ENCODE peak calls at places on chromosomes 11 and 22, in seven cellular contexts. Q is GM20000, Y is RWPE1, G is AG10803, P is endothelial cell, L is H9, F is right lobe of liver. K is an unnamed sample.

GRCh38 chr11:28086569-28086968 is 21.4 kb downstream of the KIF18A start:
- DNase-seq in Q (no peak), Y (peak), G (peak), P (no peak), L (no peak), F (no peak), K (no peak)

GRCh38 chr11:57278721-57279095 is 41.7 kb upstream of the APLNR start:
- DNase-seq in Q (no peak), Y (no peak), G (no peak), P (no peak), L (no peak), F (no peak), K (no peak)

GRCh38 chr22:39178206-39179111 is 26.0 kb upstream of the CBX7 start:
- DNase-seq in Q (no peak), Y (no peak), G (peak), P (no peak), L (no peak), F (no peak), K (no peak)

GRCh38 chr11:88310246-88310645 is 27.3 kb downstream of the CTSC start:
- DNase-seq in Q (no peak), Y (no peak), G (peak), P (no peak), L (no peak), F (no peak), K (no peak)

GRCh38 chr11:35305670-35306382 is 113.5 kb downstream of the SLC1A2 start:
- DNase-seq in Q (peak), Y (peak), G (peak), P (peak), L (peak), F (no peak), K (peak)

GRCh38 chr22:50399751-50400331 is 56.7 kb downstream of the PPP6R2 start:
- DNase-seq in Q (peak), Y (peak), G (peak), P (peak), L (peak), F (no peak), K (peak)

GRCh38 chr11:45815747-45816146 is 10.8 kb downstream of the SLC35C1 start:
- DNase-seq in Q (no peak), Y (no peak), G (no peak), P (no peak), L (peak), F (no peak), K (no peak)

GRCh38 chr11:90874281-90874680 is 651.4 kb upstream of the CHORDC1 start:
- DNase-seq in Q (no peak), Y (peak), G (no peak), P (no peak), L (no peak), F (no peak), K (no peak)

GRCh38 chr11:45677811-45678515 is 12.5 kb upstream of the CHST1 start:
- DNase-seq in Q (no peak), Y (no peak), G (no peak), P (no peak), L (no peak), F (no peak), K (no peak)

GRCh38 chr11:114075891-114076441 is 16.5 kb downstream of the ZBTB16 start:
- DNase-seq in Q (no peak), Y (no peak), G (peak), P (peak), L (peak), F (no peak), K (peak)

GRCh38 chr11:119885067-119885466 is 156.1 kb upstream of the NECTIN1 start:
- DNase-seq in Q (no peak), Y (no peak), G (no peak), P (no peak), L (no peak), F (no peak), K (no peak)

GRCh38 chr11:88188251-88189030 is 13.2 kb upstream of the RAB38 start:
- DNase-seq in Q (no peak), Y (no peak), G (no peak), P (no peak), L (no peak), F (no peak), K (no peak)

GRCh38 chr11:77302752-77303151 is 1.3 kb upstream of the GDPD4 start:
- DNase-seq in Q (no peak), Y (no peak), G (no peak), P (no peak), L (no peak), F (no peak), K (no peak)

GRCh38 chr11:100681064-100681502 is 6.0 kb upstream of the ARHGAP42 start:
- DNase-seq in Q (peak), Y (peak), G (peak), P (no peak), L (peak), F (peak), K (no peak)

GRCh38 chr11:113519989-113520613 is 44.9 kb upstream of the DRD2 start:
- DNase-seq in Q (no peak), Y (no peak), G (no peak), P (no peak), L (no peak), F (no peak), K (no peak)

GRCh38 chr11:19715373-19715772 is 2.7 kb downstream of the NAV2 start:
- DNase-seq in Q (no peak), Y (no peak), G (peak), P (no peak), L (no peak), F (peak), K (no peak)

GRCh38 chr11:123216249-123216648 is 21.2 kb upstream of the CLMP start:
- DNase-seq in Q (no peak), Y (no peak), G (no peak), P (no peak), L (peak), F (no peak), K (no peak)

GRCh38 chr11:2186669-2187266 is 15.2 kb upstream of the TH start:
- DNase-seq in Q (no peak), Y (no peak), G (peak), P (peak), L (peak), F (no peak), K (peak)
- TF ChIP-seq CTCF in Q (peak), Y (peak), G (peak), P (peak), L (peak), F (peak), K (peak)

GRCh38 chr11:64629796-64630562 is 39.0 kb downstream of the SLC22A12 start:
- DNase-seq in Q (no peak), Y (no peak), G (no peak), P (peak), L (peak), F (no peak), K (no peak)
- TF ChIP-seq CTCF in Q (no peak), Y (no peak), G (no peak), P (peak), L (peak), F (no peak), K (no peak)

GRCh38 chr22:17897411-17897810 is 123.1 kb upstream of the BID start:
- DNase-seq in Q (no peak), Y (no peak), G (no peak), P (no peak), L (no peak), F (no peak), K (no peak)

GRCh38 chr22:17897864-17898263 is 123.6 kb upstream of the BID start:
- DNase-seq in Q (no peak), Y (no peak), G (no peak), P (no peak), L (no peak), F (no peak), K (no peak)

GRCh38 chr22:17898375-17898774 is 124.1 kb upstream of the BID start:
- DNase-seq in Q (no peak), Y (no peak), G (no peak), P (no peak), L (no peak), F (no peak), K (no peak)

GRCh38 chr22:17893900-17894299 is 119.6 kb upstream of the BID start:
- DNase-seq in Q (no peak), Y (no peak), G (no peak), P (no peak), L (no peak), F (no peak), K (no peak)

GRCh38 chr22:17896552-17896951 is 122.3 kb upstream of the BID start:
- DNase-seq in Q (no peak), Y (no peak), G (peak), P (peak), L (peak), F (no peak), K (no peak)
- TF ChIP-seq CTCF in Q (no peak), Y (no peak), G (peak), P (peak), L (peak), F (peak), K (peak)

DNA sequence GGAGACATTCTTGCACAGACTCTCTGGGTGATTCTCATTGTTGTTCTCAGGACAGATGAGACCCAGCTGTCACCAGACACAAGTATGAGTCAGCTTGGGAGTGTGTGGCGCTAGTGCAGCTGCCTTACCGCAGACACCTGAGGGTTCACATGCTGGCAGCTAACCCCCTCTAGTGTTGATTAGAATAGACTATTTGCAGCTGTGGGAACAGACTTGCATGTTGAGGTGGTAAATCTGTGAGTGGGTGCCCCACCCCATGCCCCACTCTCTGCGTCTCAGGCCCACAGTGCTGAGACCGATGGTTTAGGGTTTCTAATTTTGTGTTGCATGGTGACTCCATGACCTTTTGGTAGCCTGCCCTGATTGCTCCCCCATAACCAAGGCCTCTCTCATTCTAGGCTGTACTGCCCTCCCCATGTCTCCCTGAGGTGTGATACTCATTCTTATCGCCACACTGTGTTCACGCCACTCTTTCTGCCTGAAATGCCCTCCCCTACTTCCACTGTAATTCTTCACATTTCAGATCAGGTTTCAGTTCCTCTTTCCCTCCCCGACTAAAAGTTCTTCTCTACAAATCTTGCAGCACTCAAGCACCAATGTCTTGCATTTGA is 73.7 kb upstream of the KIRREL3 start:
- DNase-seq in Q (peak), Y (peak), G (peak), P (peak), L (peak), F (peak), K (no peak)
- TF ChIP-seq CTCF in Q (peak), Y (no peak), G (peak), P (no peak), L (peak), F (peak), K (peak)

GRCh38 chr11:124882339-124883071 is 15.2 kb downstream of the ROBO4 start:
- DNase-seq in Q (no peak), Y (no peak), G (no peak), P (no peak), L (peak), F (peak), K (no peak)
- TF ChIP-seq CTCF in Q (no peak), Y (no peak), G (no peak), P (no peak), L (no peak), F (no peak), K (no peak)

GRCh38 chr11:70802185-70802584 is 403.9 kb downstream of the CTTN start:
- DNase-seq in Q (no peak), Y (no peak), G (no peak), P (no peak), L (no peak), F (no peak), K (no peak)

GRCh38 chr11:70798296-70798695 is 400.0 kb downstream of the CTTN start:
- DNase-seq in Q (no peak), Y (no peak), G (no peak), P (no peak), L (no peak), F (no peak), K (no peak)

GRCh38 chr11:70790671-70791300 is 392.5 kb downstream of the CTTN start:
- DNase-seq in Q (no peak), Y (no peak), G (no peak), P (no peak), L (peak), F (no peak), K (no peak)

GRCh38 chr11:70799386-70799785 is 401.1 kb downstream of the CTTN start:
- DNase-seq in Q (no peak), Y (no peak), G (peak), P (no peak), L (no peak), F (no peak), K (no peak)

GRCh38 chr11:70796601-70797000 is 398.3 kb downstream of the CTTN start:
- DNase-seq in Q (no peak), Y (no peak), G (no peak), P (no peak), L (peak), F (no peak), K (no peak)
- TF ChIP-seq CTCF in Q (no peak), Y (no peak), G (no peak), P (peak), L (peak), F (no peak), K (peak)

GRCh38 chr22:19973551-19974183 is 32.0 kb upstream of the TXNRD2 start:
- DNase-seq in Q (no peak), Y (no peak), G (no peak), P (no peak), L (no peak), F (no peak), K (no peak)
- TF ChIP-seq CTCF in Q (no peak), Y (no peak), G (no peak), P (no peak), L (no peak), F (no peak), K (no peak)